ENCODE peak calls at places on chromosomes 5 and 9, in ten cellular contexts. T is RWPE1; V is body of pancreas; J is heart right ventricle; O is CD4-positive, alpha-beta T cell; U is left ventricle myocardium inferior; P is astrocyte of the spinal cord; L is pancreas; F is PC-3; Q is fibroblast of pulmonary artery. H is an unnamed sample.

GRCh38 chr5:93890657-93891056 is 149.3 kb upstream of the POU5F2 start:
- DNase-seq in T (no peak), V (no peak), J (no peak), O (no peak), U (no peak), P (no peak), L (no peak), F (no peak), Q (peak), H (no peak)

GRCh38 chr9:132582786-132583583 is 579 bp downstream of the BARHL1 start:
- DNase-seq in T (no peak), V (no peak), J (no peak), O (no peak), U (no peak), P (no peak), L (no peak), F (no peak), Q (no peak), H (no peak)

GRCh38 chr5:116274251-116274650 is 189.4 kb downstream of the COMMD10 start:
- DNase-seq in T (no peak), V (no peak), J (no peak), O (no peak), U (no peak), P (no peak), L (no peak), F (no peak), Q (no peak), H (no peak)

GRCh38 chr9:77772641-77773040 is 124.5 kb upstream of the GNA14 start:
- DNase-seq in T (no peak), V (no peak), J (no peak), O (no peak), U (no peak), P (no peak), L (no peak), F (no peak), Q (no peak), H (no peak)

GRCh38 chr9:93203713-93204469 is 20.0 kb downstream of the WNK2 start:
- DNase-seq in T (no peak), V (no peak), J (no peak), O (no peak), U (no peak), P (no peak), L (no peak), F (no peak), Q (no peak), H (no peak)

GRCh38 chr5:135880278-135880677 is 15.4 kb downstream of the IL9 start:
- DNase-seq in T (no peak), V (no peak), J (no peak), O (no peak), U (no peak), P (no peak), L (no peak), F (peak), Q (no peak), H (no peak)

GRCh38 chr5:23053846-23054245 is 200.7 kb upstream of the CDH12 start:
- DNase-seq in T (no peak), V (no peak), J (no peak), O (no peak), U (no peak), P (no peak), L (no peak), F (no peak), Q (no peak), H (no peak)

GRCh38 chr5:669111-669841 is 23.9 kb downstream of the TPPP start:
- DNase-seq in T (no peak), V (peak), J (no peak), O (no peak), U (no peak), P (no peak), L (no peak), F (no peak), Q (peak), H (no peak)

GRCh38 chr9:6669881-6670280 is 24.4 kb upstream of the GLDC start:
- DNase-seq in T (no peak), V (no peak), J (no peak), O (no peak), U (no peak), P (no peak), L (no peak), F (no peak), Q (no peak), H (no peak)

GRCh38 chr5:150148408-150148927 is 7.2 kb downstream of the PDGFRB start:
- DNase-seq in T (no peak), V (no peak), J (peak), O (no peak), U (no peak), P (no peak), L (no peak), F (peak), Q (peak), H (no peak)

GRCh38 chr5:609506-609905 is 2.6 kb upstream of the CEP72 start:
- DNase-seq in T (no peak), V (peak), J (no peak), O (no peak), U (no peak), P (no peak), L (no peak), F (no peak), Q (no peak), H (no peak)

GRCh38 chr5:1858436-1858835 is 24.3 kb downstream of the IRX4 start:
- DNase-seq in T (no peak), V (no peak), J (no peak), O (no peak), U (no peak), P (no peak), L (no peak), F (no peak), Q (no peak), H (no peak)

GRCh38 chr9:113875917-113876805 is at the start of gene ZNF618:
- DNase-seq in T (peak), V (peak), J (peak), O (no peak), U (peak), P (peak), L (peak), F (peak), Q (no peak), H (peak)

GRCh38 chr5:128144491-128144890 is 60.9 kb downstream of the SLC12A2 start:
- DNase-seq in T (no peak), V (no peak), J (no peak), O (no peak), U (no peak), P (peak), L (no peak), F (no peak), Q (peak), H (no peak)

GRCh38 chr9:14480561-14480960 is 166.6 kb upstream of the NFIB start:
- DNase-seq in T (no peak), V (no peak), J (no peak), O (no peak), U (no peak), P (no peak), L (no peak), F (no peak), Q (no peak), H (no peak)

GRCh38 chr5:53490747-53491146 is 10.3 kb downstream of the FST start:
- DNase-seq in T (peak), V (no peak), J (no peak), O (no peak), U (no peak), P (peak), L (no peak), F (no peak), Q (peak), H (no peak)

GRCh38 chr5:122965111-122965510 is 71.4 kb downstream of the PPIC start:
- DNase-seq in T (no peak), V (peak), J (no peak), O (no peak), U (no peak), P (no peak), L (no peak), F (no peak), Q (no peak), H (no peak)

GRCh38 chr5:15991586-15991985 is 188.0 kb downstream of the MARCHF11 start:
- DNase-seq in T (no peak), V (no peak), J (no peak), O (no peak), U (no peak), P (no peak), L (no peak), F (no peak), Q (no peak), H (no peak)

GRCh38 chr9:113220467-113221002 is 542 bp downstream of the FKBP15 start:
- DNase-seq in T (peak), V (no peak), J (no peak), O (no peak), U (no peak), P (no peak), L (no peak), F (peak), Q (no peak), H (peak)

GRCh38 chr9:123445981-123446610 is 90.1 kb downstream of the CRB2 start:
- DNase-seq in T (peak), V (no peak), J (no peak), O (no peak), U (no peak), P (peak), L (no peak), F (no peak), Q (peak), H (no peak)

GRCh38 chr5:135009736-135010501 is 24.1 kb downstream of the PITX1 start:
- DNase-seq in T (no peak), V (no peak), J (no peak), O (no peak), U (no peak), P (no peak), L (no peak), F (no peak), Q (no peak), H (no peak)

GRCh38 chr5:179295778-179296149 is 49.5 kb downstream of the ADAMTS2 start:
- DNase-seq in T (no peak), V (no peak), J (no peak), O (no peak), U (no peak), P (no peak), L (no peak), F (no peak), Q (no peak), H (no peak)

GRCh38 chr9:108186996-108187395 is 668.8 kb downstream of the ACTL7B start:
- DNase-seq in T (no peak), V (peak), J (peak), O (no peak), U (peak), P (peak), L (no peak), F (no peak), Q (peak), H (no peak)

GRCh38 chr5:166068547-166069335 is 2222.7 kb upstream of the WWC1 start:
- DNase-seq in T (peak), V (no peak), J (no peak), O (no peak), U (no peak), P (no peak), L (no peak), F (peak), Q (no peak), H (no peak)

GRCh38 chr5:176364765-176365662 is at the start of gene ARL10:
- DNase-seq in T (peak), V (peak), J (peak), O (peak), U (peak), P (peak), L (no peak), F (no peak), Q (peak), H (no peak)

GRCh38 chr5:172724203-172724602 is 46.8 kb downstream of the DUSP1 start:
- DNase-seq in T (no peak), V (no peak), J (no peak), O (no peak), U (no peak), P (no peak), L (no peak), F (no peak), Q (no peak), H (no peak)

GRCh38 chr5:36398137-36398536 is 96.4 kb upstream of the RANBP3L start:
- DNase-seq in T (peak), V (no peak), J (no peak), O (no peak), U (no peak), P (peak), L (no peak), F (peak), Q (peak), H (no peak)

GRCh38 chr5:95725071-95725820 is 5.9 kb upstream of the RHOBTB3 start:
- DNase-seq in T (no peak), V (no peak), J (no peak), O (no peak), U (no peak), P (peak), L (no peak), F (no peak), Q (no peak), H (no peak)

GRCh38 chr5:178069909-178070308 is 43.4 kb upstream of the N4BP3 start:
- DNase-seq in T (no peak), V (peak), J (no peak), O (no peak), U (no peak), P (no peak), L (no peak), F (peak), Q (peak), H (no peak)

GRCh38 chr5:115349001-115349817 is 52.8 kb upstream of the CCDC112 start:
- DNase-seq in T (peak), V (peak), J (no peak), O (no peak), U (no peak), P (peak), L (peak), F (peak), Q (peak), H (no peak)

GRCh38 chr5:180339583-180340183 is 13.5 kb downstream of the GFPT2 start:
- DNase-seq in T (no peak), V (no peak), J (no peak), O (no peak), U (no peak), P (no peak), L (no peak), F (no peak), Q (no peak), H (no peak)

GRCh38 chr5:140639093-140639821 is at the start of gene TMCO6:
- DNase-seq in T (peak), V (peak), J (peak), O (peak), U (peak), P (peak), L (peak), F (peak), Q (peak), H (peak)
- TF ChIP-seq CTCF in T (peak), V (peak), J (peak), O (peak), U (peak), P (peak), L (peak), F (peak), Q (peak), H (peak)

DNA sequence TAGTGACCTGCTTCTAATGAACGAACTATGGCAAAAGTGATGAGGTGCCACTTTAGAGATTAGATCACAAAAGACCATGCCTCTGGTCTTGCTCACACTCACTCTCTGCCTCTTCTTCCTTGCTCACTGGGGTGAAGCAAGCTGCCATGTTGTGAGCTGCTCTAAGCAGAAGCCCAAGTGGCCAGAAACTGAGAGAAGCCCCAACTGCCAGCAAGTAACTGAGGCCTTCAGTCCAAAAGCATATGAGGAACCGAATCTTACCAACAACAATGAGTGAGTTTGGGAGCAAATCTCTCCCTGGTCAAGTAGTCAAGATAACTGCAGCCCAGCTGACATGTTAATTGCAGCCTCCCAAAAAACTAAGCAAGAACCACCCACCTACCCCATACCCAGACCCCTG is 126.0 kb upstream of the ACO1 start:
- DNase-seq in T (no peak), V (no peak), J (no peak), O (no peak), U (no peak), P (no peak), L (no peak), F (no peak), Q (no peak), H (no peak)
- TF ChIP-seq CTCF in T (no peak), V (no peak), J (no peak), O (no peak), U (no peak), P (no peak), L (no peak), F (no peak), Q (no peak), H (no peak)

GRCh38 chr9:698937-699336 is 142.6 kb upstream of the DMRT1 start:
- DNase-seq in T (no peak), V (no peak), J (no peak), O (no peak), U (no peak), P (no peak), L (no peak), F (no peak), Q (no peak), H (no peak)

GRCh38 chr9:694499-695154 is 146.9 kb upstream of the DMRT1 start:
- DNase-seq in T (peak), V (no peak), J (peak), O (no peak), U (peak), P (peak), L (no peak), F (peak), Q (peak), H (no peak)

GRCh38 chr9:695252-695651 is 146.2 kb upstream of the DMRT1 start:
- DNase-seq in T (no peak), V (no peak), J (no peak), O (no peak), U (no peak), P (no peak), L (no peak), F (no peak), Q (no peak), H (no peak)

GRCh38 chr9:698276-698675 is 143.2 kb upstream of the DMRT1 start:
- DNase-seq in T (no peak), V (no peak), J (no peak), O (no peak), U (no peak), P (peak), L (no peak), F (peak), Q (peak), H (no peak)

GRCh38 chr9:696332-697090 is 145.0 kb upstream of the DMRT1 start:
- DNase-seq in T (peak), V (peak), J (no peak), O (no peak), U (peak), P (peak), L (no peak), F (peak), Q (peak), H (no peak)
- TF ChIP-seq CTCF in T (no peak), V (peak), J (no peak), O (no peak), U (peak), P (peak), L (no peak), F (peak), Q (peak), H (no peak)

GRCh38 chr9:83707768-83708514 is at the start of gene UBQLN1:
- DNase-seq in T (peak), V (peak), J (peak), O (peak), U (peak), P (peak), L (peak), F (peak), Q (peak), H (peak)
- TF ChIP-seq CTCF in T (no peak), V (peak), J (no peak), O (no peak), U (no peak), P (no peak), L (no peak), F (no peak), Q (no peak), H (no peak)

DNA sequence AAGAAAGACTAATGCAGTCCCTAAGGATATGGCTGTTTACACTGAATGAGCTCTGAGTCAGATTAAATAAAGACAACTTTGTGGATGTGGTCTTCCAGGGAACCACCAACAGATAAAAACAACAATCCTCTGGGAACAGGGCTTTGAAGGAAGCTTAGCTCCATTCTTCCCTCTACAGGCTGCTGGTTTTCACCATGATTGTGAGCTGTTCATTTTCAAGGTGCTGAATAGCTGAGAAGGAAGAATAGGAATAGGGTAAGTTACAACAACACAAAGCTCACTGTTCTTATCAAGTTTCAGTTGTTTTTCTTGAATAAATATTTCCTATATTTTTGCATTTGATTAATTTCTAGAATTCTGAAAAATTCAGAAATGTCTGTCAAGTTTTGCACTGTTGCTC is 25.9 kb upstream of the PTAR1 start:
- DNase-seq in T (peak), V (no peak), J (no peak), O (no peak), U (no peak), P (peak), L (no peak), F (peak), Q (peak), H (no peak)
- TF ChIP-seq CTCF in T (no peak), V (no peak), J (no peak), O (no peak), U (no peak), P (peak), L (no peak), F (peak), Q (peak), H (no peak)

GRCh38 chr5:168681556-168682183 is 102.5 kb upstream of the PANK3 start:
- DNase-seq in T (no peak), V (no peak), J (peak), O (no peak), U (peak), P (peak), L (no peak), F (no peak), Q (peak), H (no peak)
- TF ChIP-seq CTCF in T (no peak), V (no peak), J (no peak), O (no peak), U (no peak), P (no peak), L (no peak), F (no peak), Q (no peak), H (no peak)

GRCh38 chr5:131000289-131000688 is 164.8 kb downstream of the HINT1 start:
- DNase-seq in T (no peak), V (no peak), J (no peak), O (no peak), U (no peak), P (no peak), L (no peak), F (no peak), Q (no peak), H (no peak)

GRCh38 chr5:131008329-131008728 is 156.7 kb downstream of the HINT1 start:
- DNase-seq in T (no peak), V (no peak), J (no peak), O (no peak), U (no peak), P (no peak), L (no peak), F (no peak), Q (no peak), H (no peak)

GRCh38 chr5:131001507-131001906 is 163.5 kb downstream of the HINT1 start:
- DNase-seq in T (no peak), V (no peak), J (no peak), O (no peak), U (no peak), P (no peak), L (no peak), F (no peak), Q (no peak), H (no peak)

DNA sequence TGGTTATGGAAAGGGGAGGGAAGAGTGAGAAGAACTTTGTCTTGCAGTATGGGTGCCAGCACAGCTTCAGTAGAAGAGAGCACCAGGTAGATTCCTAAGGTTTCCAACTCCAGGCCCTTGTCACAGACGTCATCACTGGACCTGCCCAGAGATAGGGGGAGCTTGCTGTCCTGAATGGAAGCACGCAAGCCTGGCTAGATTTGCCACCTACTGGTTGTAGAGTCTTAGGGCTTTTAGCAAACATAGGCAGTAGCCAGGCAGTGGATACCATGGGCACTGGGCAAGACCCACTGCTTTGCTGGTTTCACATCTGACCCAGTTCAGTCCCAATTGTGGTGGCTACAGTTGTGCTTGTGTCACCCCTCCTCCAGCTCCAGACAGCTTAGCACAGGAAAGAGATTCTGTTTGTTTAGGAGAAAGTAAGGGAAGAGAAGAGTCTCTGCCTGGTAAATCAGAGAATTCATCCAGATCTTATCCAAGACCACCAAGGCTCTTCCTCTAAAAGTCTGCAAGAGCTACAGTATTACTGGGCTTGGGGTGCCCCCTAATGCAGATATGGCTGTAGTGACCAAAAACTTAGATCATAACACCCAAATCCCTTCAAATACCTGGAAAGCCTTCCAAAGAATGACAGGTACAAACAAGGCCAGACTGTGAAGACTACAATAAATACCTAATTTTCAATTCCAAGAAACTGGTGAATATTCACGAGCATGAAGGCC is 158.9 kb downstream of the HINT1 start:
- DNase-seq in T (no peak), V (no peak), J (no peak), O (no peak), U (no peak), P (no peak), L (no peak), F (no peak), Q (no peak), H (no peak)
- TF ChIP-seq CTCF in T (no peak), V (peak), J (no peak), O (no peak), U (no peak), P (peak), L (no peak), F (peak), Q (no peak), H (no peak)

H was measured in natural killer cell.